ENCODE peak calls at places on chromosomes 11 and 22, in nine cellular contexts. E, C, V, D, W, P, T, X and S are unnamed samples.

GRCh38 chr11:61494341-61495038 is 14.1 kb upstream of the LRRC10B start:
- DNase-seq in T (no peak), V (no peak), C (no peak), W (no peak), P (no peak), X (no peak), E (no peak), D (no peak), S (no peak)

GRCh38 chr22:17230239-17230638 is 11.0 kb upstream of the ADA2 start:
- DNase-seq in T (no peak), V (no peak), E (no peak), P (no peak), W (no peak), X (no peak), C (no peak), D (no peak), S (no peak)

GRCh38 chr22:46351767-46352166 is 16.3 kb downstream of the TRMU start:
- DNase-seq in P (no peak), C (no peak), X (no peak), V (no peak), D (no peak), W (no peak), E (no peak), T (no peak), S (no peak)

GRCh38 chr11:116771935-116772334 is 852 bp downstream of the BUD13 start:
- DNase-seq in E (no peak), T (no peak), V (no peak), W (no peak), D (no peak), P (no peak), C (no peak), X (no peak), S (no peak)

GRCh38 chr11:9735236-9735635 is 71.4 kb downstream of the SWAP70 start:
- DNase-seq in T (no peak), X (no peak), D (no peak), C (no peak), P (no peak), E (no peak), W (no peak), V (no peak), S (no peak)

GRCh38 chr11:70128435-70128906 is 50.4 kb downstream of the ANO1 start:
- DNase-seq in D (no peak), W (no peak), X (no peak), V (peak), T (peak), P (no peak), C (no peak), E (no peak), S (peak)

GRCh38 chr11:114438303-114438702 is 964 bp upstream of the REXO2 start:
- DNase-seq in W (no peak), E (no peak), D (no peak), X (peak), C (no peak), P (no peak), T (no peak), V (no peak), S (peak)

GRCh38 chr11:93529707-93530467 is 13.3 kb downstream of the SMCO4 start:
- DNase-seq in T (peak), X (no peak), C (no peak), V (no peak), P (no peak), W (no peak), E (no peak), D (no peak), S (peak)

GRCh38 chr11:45852712-45853101 is 5.4 kb downstream of the CRY2 start:
- DNase-seq in P (peak), T (no peak), V (no peak), D (no peak), E (no peak), X (no peak), C (no peak), W (no peak), S (no peak)

GRCh38 chr11:62665630-62666258 is 632 bp downstream of the CSKMT start:
- DNase-seq in P (peak), V (peak), C (peak), E (no peak), T (peak), W (peak), D (peak), X (peak), S (peak)

GRCh38 chr22:30687358-30687757 is 7.3 kb upstream of the OSBP2 start:
- DNase-seq in P (no peak), T (no peak), V (no peak), C (no peak), X (no peak), W (no peak), D (no peak), E (no peak), S (no peak)

GRCh38 chr11:85750646-85751045 is 60.3 kb downstream of the SYTL2 start:
- DNase-seq in C (peak), P (no peak), W (no peak), V (no peak), X (no peak), D (no peak), T (no peak), E (no peak), S (no peak)

GRCh38 chr11:9852465-9852864 is 188.6 kb downstream of the SWAP70 start:
- DNase-seq in V (no peak), W (no peak), X (peak), P (no peak), E (no peak), D (no peak), C (no peak), T (no peak), S (peak)

GRCh38 chr11:57349491-57350274 is 11.5 kb downstream of the P2RX3 start:
- DNase-seq in P (peak), V (peak), W (peak), D (peak), E (no peak), C (peak), T (no peak), X (peak), S (peak)

GRCh38 chr11:87007938-87008337 is 29.8 kb upstream of the TMEM135 start:
- DNase-seq in X (peak), D (no peak), C (no peak), E (no peak), P (no peak), V (peak), T (no peak), W (no peak), S (peak)

GRCh38 chr11:108973402-108974119 is 308.7 kb downstream of the DDX10 start:
- DNase-seq in C (no peak), E (no peak), V (peak), X (peak), P (no peak), T (peak), W (no peak), D (no peak), S (peak)

GRCh38 chr11:115724709-115725108 is 220.5 kb upstream of the CADM1 start:
- DNase-seq in W (no peak), C (no peak), X (no peak), P (no peak), E (no peak), D (no peak), V (peak), T (no peak), S (no peak)

GRCh38 chr22:46410291-46410808 is 74.8 kb downstream of the TRMU start:
- DNase-seq in D (no peak), W (no peak), V (no peak), P (no peak), E (no peak), C (no peak), X (no peak), T (no peak), S (no peak)

GRCh38 chr22:20889025-20889704 is 28.0 kb upstream of the CRKL start:
- DNase-seq in W (no peak), P (no peak), X (no peak), C (no peak), V (no peak), D (peak), E (no peak), T (no peak), S (no peak)

GRCh38 chr11:85182437-85183109 is 444.6 kb downstream of the DLG2 start:
- DNase-seq in V (peak), C (no peak), X (peak), P (peak), W (no peak), E (no peak), T (peak), D (peak), S (peak)

GRCh38 chr11:76769645-76770586 is 13.2 kb upstream of the TSKU start:
- DNase-seq in T (peak), D (no peak), V (no peak), C (no peak), W (peak), X (peak), P (no peak), E (no peak), S (no peak)

GRCh38 chr11:11538277-11538960 is 83.4 kb downstream of the GALNT18 start:
- DNase-seq in X (no peak), E (peak), V (no peak), P (no peak), C (no peak), D (no peak), T (no peak), W (no peak), S (no peak)

GRCh38 chr11:2150206-2150847 is 10.7 kb downstream of the INS start:
- DNase-seq in W (no peak), C (no peak), E (no peak), X (peak), V (peak), P (no peak), D (no peak), T (peak), S (peak)

GRCh38 chr11:120424185-120424969 is 87.2 kb upstream of the GRIK4 start:
- DNase-seq in T (peak), X (no peak), C (no peak), D (no peak), W (no peak), V (no peak), E (no peak), P (no peak), S (peak)

GRCh38 chr22:42114721-42115120 is 15.9 kb downstream of the CYP2D6 start:
- DNase-seq in X (peak), V (peak), E (no peak), T (peak), C (no peak), W (no peak), P (no peak), D (no peak), S (peak)

GRCh38 chr11:35160248-35160820 is 21.4 kb downstream of the CD44 start:
- DNase-seq in W (no peak), C (no peak), P (no peak), T (no peak), D (no peak), X (no peak), E (no peak), V (no peak), S (no peak)

GRCh38 chr22:40009953-40010751 is 15.4 kb downstream of the FAM83F start:
- DNase-seq in W (no peak), C (no peak), E (no peak), V (no peak), X (no peak), D (no peak), P (no peak), T (no peak), S (peak)

GRCh38 chr11:2932850-2933251 is 3.6 kb upstream of the PHLDA2 start:
- DNase-seq in D (no peak), P (no peak), C (no peak), V (peak), E (no peak), X (no peak), W (no peak), T (no peak), S (peak)

GRCh38 chr11:62574363-62575057 is 819 bp upstream of the EEF1G start:
- DNase-seq in W (peak), C (no peak), P (peak), X (peak), T (peak), E (no peak), V (peak), D (peak), S (no peak)

GRCh38 chr11:23211221-23211620 is 350.9 kb upstream of the CCDC179 start:
- DNase-seq in X (no peak), W (no peak), P (no peak), D (no peak), E (no peak), T (no peak), V (no peak), C (no peak), S (no peak)

GRCh38 chr11:22189660-22190059 is 3.2 kb upstream of the ANO5 start:
- DNase-seq in W (no peak), C (no peak), P (no peak), D (no peak), V (no peak), T (no peak), E (no peak), X (no peak), S (no peak)

GRCh38 chr11:61923166-61924015 is 6.0 kb upstream of the RAB3IL1 start:
- DNase-seq in C (no peak), V (peak), D (peak), X (peak), W (peak), P (peak), E (peak), T (peak), S (peak)

GRCh38 chr11:65851811-65852507 is 6.0 kb downstream of the CFL1 start:
- DNase-seq in E (no peak), X (no peak), V (no peak), D (no peak), T (no peak), W (no peak), P (no peak), C (no peak), S (peak)

GRCh38 chr11:108788565-108789199 is 123.8 kb downstream of the DDX10 start:
- DNase-seq in V (peak), P (peak), D (no peak), T (peak), E (no peak), W (no peak), X (peak), C (no peak), S (peak)